ENCODE peak calls at places on chromosomes 5 and 9, in five cellular contexts. Y is left ventricle myocardium inferior, S is heart right ventricle, G is tibial artery, D is HCT116. C is an unnamed sample.

GRCh38 chr9:110947645-110948044 is 90.6 kb downstream of the LPAR1 start:
- DNase-seq in G (no peak), S (no peak), D (no peak), Y (no peak), C (no peak)

GRCh38 chr5:119269061-119269579 is 86.7 kb upstream of the TNFAIP8 start:
- DNase-seq in G (peak; percentile 66), S (peak; percentile 25), Y (peak; percentile 20), D (peak; percentile 7), C (no peak)

GRCh38 chr9:98707158-98708102 is 1.3 kb downstream of the GABBR2 start:
- DNase-seq in S (peak; percentile 29), D (peak; percentile 3), Y (peak; percentile 39), G (no peak), C (peak; percentile 10)

GRCh38 chr5:16965581-16965980 is 29.5 kb upstream of the MYO10 start:
- DNase-seq in S (no peak), Y (no peak), G (no peak), D (no peak), C (no peak)

GRCh38 chr5:59682542-59682941 is 211.0 kb downstream of the PDE4D start:
- DNase-seq in S (no peak), D (no peak), Y (no peak), G (no peak), C (no peak)

GRCh38 chr5:77645158-77645994 is 6.9 kb upstream of the OTP start:
- DNase-seq in S (peak; percentile 47), Y (no peak), G (no peak), D (peak; percentile 29), C (no peak)

GRCh38 chr5:171957591-171958251 is 48.7 kb downstream of the FBXW11 start:
- DNase-seq in D (no peak), S (no peak), Y (no peak), G (no peak), C (no peak)

GRCh38 chr5:91541696-91542095 is 158.6 kb upstream of the ARRDC3 start:
- DNase-seq in Y (no peak), S (no peak), D (peak; percentile 1), G (no peak), C (peak; percentile 34)

GRCh38 chr5:158414780-158415179 is 555.8 kb upstream of the CLINT1 start:
- DNase-seq in Y (no peak), G (no peak), S (no peak), D (no peak), C (peak; percentile 77)

GRCh38 chr5:79512692-79513518 is 1.0 kb downstream of the HOMER1 start:
- DNase-seq in D (no peak), G (no peak), S (no peak), Y (no peak), C (no peak)

GRCh38 chr5:178320281-178320855 is 87.8 kb upstream of the PHYKPL start:
- DNase-seq in D (no peak), G (no peak), S (no peak), Y (no peak), C (no peak)

GRCh38 chr5:122608222-122608621 is 166.7 kb upstream of the SNX2 start:
- DNase-seq in G (no peak), D (no peak), Y (no peak), S (no peak), C (no peak)

GRCh38 chr5:36359267-36359666 is 57.6 kb upstream of the RANBP3L start:
- DNase-seq in D (no peak), S (no peak), G (no peak), Y (no peak), C (no peak)

GRCh38 chr5:119220576-119221197 is 135.1 kb upstream of the TNFAIP8 start:
- DNase-seq in S (no peak), Y (no peak), D (no peak), G (no peak), C (no peak)

DNA sequence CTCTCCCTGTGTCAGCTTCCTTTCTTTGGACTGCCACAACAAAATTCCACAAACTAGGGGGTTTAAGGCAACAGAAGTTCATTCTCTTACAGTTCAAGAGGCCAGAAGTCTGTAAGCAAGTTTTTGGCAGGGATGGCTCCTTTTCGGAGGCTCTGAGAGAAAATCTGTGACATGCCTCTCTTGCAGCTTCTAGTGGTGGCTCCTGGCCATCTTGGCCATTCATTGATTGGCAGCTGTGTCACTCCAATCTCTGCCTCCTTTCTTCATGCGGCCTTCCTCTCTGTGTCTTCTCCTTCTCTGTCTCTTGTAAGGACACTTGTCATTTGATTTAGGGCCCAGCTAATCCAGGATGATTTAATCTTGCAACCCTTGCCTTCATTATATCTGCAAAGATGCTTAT is 2.0 kb upstream of the NEUROG1 start:
- DNase-seq in S (no peak), D (no peak), G (no peak), Y (no peak), C (no peak)
- H3K27me3 ChIP-seq in S (peaks cover 99% of the 10 kb centered on the region), D (peaks cover 4% of the 10 kb centered on the region), G (no peaks in the 10 kb centered on the region), Y (peaks cover 100% of the 10 kb centered on the region), C (peaks cover 76% of the 10 kb centered on the region)

DNA sequence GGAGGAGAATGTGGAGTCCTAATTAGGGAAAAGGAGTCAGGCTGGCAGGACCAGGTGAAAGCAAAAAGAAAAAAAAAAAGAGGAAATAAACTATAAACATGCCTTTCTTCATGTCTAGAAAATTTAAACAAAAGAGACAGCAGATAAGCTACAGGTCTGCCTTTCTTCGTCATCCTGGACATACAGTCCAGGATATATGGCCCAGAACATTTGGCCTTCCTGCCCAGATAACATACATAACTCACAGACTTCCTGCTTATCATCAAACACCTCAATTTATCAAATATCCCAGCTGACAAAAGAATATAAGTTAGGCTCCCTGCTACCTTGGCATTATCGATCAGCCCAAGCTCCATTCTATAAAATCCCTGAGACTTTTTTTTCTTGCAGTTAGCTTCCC is 11.2 kb downstream of the BTNL8 start:
- DNase-seq in S (no peak), D (no peak), G (no peak), Y (no peak), C (no peak)
- TF ChIP-seq CTCF in S (no peak), D (no peak), G (no peak), Y (no peak), C (no peak)

GRCh38 chr9:128361981-128362646 is 9.1 kb upstream of the URM1 start:
- DNase-seq in S (peak; percentile 78), D (peak; percentile 59), Y (peak; percentile 79), G (peak; percentile 91), C (no peak)
- H3K27me3 ChIP-seq in S (no peaks in the 10 kb centered on the region), D (no peaks in the 10 kb centered on the region), Y (no peaks in the 10 kb centered on the region), G (no peaks in the 10 kb centered on the region), C (no peaks in the 10 kb centered on the region)

DNA sequence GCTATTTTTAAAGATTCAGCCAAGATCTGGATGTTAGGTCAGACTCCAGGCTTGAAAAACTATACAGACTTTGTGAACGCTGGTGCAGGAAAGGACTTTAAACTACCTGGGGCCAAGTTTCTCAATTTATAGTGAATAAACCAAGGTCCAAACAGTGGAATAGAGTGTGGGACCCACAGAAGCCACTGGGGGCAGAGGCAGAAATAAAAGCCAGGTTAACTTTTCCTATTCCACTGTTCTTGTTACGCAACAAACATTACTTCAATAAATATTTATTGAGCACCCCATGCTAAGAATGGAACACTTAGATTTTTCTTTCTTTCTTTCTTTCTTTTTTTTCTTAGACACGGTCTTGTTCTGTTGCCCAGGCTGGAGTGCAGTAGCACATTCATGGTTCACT is 11.0 kb upstream of the HAVCR1 start:
- DNase-seq in Y (no peak), D (no peak), S (no peak), G (no peak), C (no peak)
- TF ChIP-seq CTCF in Y (no peak), D (peak; percentile 41), S (no peak), G (no peak), C (no peak)

GRCh38 chr9:70563437-70564204 is 149.2 kb upstream of the KLF9 start:
- DNase-seq in D (no peak), Y (no peak), G (no peak), S (no peak), C (peak; percentile 56)
- H3K27me3 ChIP-seq in D (no peaks in the 10 kb centered on the region), Y (no peaks in the 10 kb centered on the region), G (no peaks in the 10 kb centered on the region), S (no peaks in the 10 kb centered on the region), C (no peaks in the 10 kb centered on the region)

GRCh38 chr9:134025606-134026541 is 593 bp downstream of the BRD3OS start:
- DNase-seq in G (peak; percentile 77), S (peak; percentile 54), Y (peak; percentile 34), D (no peak), C (no peak)

GRCh38 chr9:134027561-134027960 is 2.3 kb downstream of the BRD3OS start:
- DNase-seq in G (no peak), Y (no peak), S (no peak), D (no peak), C (no peak)

GRCh38 chr9:134026981-134027380 is 1.7 kb downstream of the BRD3OS start:
- DNase-seq in S (no peak), G (no peak), Y (no peak), D (no peak), C (no peak)

GRCh38 chr9:134028076-134028475 is 2.8 kb downstream of the BRD3OS start:
- DNase-seq in G (no peak), D (no peak), Y (no peak), S (no peak), C (no peak)

GRCh38 chr9:134026561-134026960 is 1.3 kb downstream of the BRD3OS start:
- DNase-seq in D (no peak), S (no peak), G (peak; percentile 72), Y (no peak), C (no peak)
- TF ChIP-seq CTCF in D (no peak), S (no peak), G (no peak), Y (no peak), C (no peak)

DNA sequence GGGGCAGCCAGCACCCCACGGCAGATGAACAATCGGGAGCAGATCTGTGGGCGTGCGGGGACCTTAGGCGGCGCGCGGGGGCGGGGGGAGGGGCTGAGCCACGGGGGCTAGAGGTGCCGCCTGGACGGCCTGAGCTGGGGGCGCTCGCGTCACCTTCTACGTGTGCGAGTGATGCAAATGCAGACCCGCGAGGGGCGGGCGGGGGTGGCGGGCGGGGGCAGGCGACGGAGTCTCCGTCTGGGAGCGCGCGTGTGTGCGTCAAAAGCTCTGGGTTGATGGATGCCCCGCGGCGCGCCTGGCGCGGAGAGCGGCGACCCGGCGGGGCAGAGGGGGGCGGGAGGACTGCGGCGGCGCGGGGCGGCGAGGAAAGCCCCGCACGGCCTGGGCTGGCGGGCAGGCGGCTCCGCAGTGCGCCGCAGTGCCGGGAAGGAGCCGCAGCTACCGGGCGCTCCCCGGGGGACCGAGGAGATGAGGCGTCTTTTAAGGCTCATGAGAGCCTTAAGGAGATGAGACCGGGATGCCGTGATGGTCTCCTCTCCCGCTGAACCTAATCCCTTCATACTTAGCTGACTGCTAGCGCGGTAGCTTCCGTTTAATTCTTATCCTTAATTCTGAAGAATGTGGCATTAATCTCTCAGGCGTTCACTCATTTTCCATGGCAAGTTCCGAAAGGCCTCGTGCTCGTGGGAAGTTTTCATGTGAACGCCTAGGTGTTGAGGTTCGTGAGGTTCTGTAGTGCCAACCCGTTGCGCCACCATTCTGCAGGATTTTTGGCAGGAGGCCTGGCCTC is 1.5 kb downstream of the SV2C start:
- DNase-seq in Y (no peak), G (no peak), S (no peak), D (no peak), C (no peak)
- H3K27me3 ChIP-seq in Y (peaks cover 99% of the 10 kb centered on the region), G (no peaks in the 10 kb centered on the region), S (peaks cover 88% of the 10 kb centered on the region), D (peaks cover 22% of the 10 kb centered on the region), C (peaks cover 51% of the 10 kb centered on the region)

DNA sequence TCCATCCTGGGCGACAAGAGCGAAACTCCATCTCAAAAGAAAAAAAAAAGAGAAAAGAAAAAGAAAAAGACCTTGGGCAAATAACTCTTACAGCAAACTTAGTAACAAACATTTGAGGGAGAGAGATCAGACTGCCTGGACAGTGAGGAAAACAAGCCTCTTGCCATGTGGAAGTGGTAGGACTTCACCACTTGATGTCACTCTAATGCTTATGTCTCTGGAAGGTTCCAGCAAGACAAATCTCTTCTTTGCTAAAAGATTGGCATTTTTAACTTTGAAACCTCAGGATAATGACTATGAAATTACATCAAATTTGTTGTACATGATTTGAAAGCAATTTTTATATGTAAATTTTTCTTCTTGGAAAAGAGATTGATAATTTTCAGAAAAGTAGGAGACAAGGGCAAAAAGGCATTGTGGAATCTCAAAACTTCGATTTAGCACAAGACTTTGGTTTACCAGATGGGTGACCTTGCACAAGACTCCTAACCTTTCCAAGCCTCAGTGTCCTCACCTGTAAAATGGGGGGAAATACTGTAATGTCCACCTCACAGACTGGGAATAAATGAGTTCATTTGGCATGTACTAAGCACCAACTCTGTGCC is 5.4 kb downstream of the ACTL7B start:
- DNase-seq in D (peak; percentile 10), Y (no peak), S (no peak), G (no peak), C (no peak)
- TF ChIP-seq CTCF in D (peak; percentile 50), Y (peak; percentile 41), S (no peak), G (no peak), C (peak; percentile 45)